ENCODE peak calls at places on chromosome 6, in nine cellular contexts. W is ovary, N is transverse colon, Z is H54, E is heart left ventricle, A is HCT116, S is lower leg skin, V is esophagus muscularis mucosa, M is K562. F is an unnamed sample.

GRCh38 chr6:134389658-134390057 is 71.7 kb upstream of the SGK1 start:
- DNase-seq in W (no peak), N (no peak), Z (no peak), E (no peak), A (no peak), S (no peak), V (no peak), M (no peak), F (no peak)

GRCh38 chr6:159977242-159978214 is 8.6 kb downstream of the IGF2R start:
- DNase-seq in W (peak; percentile 69), N (no peak), Z (no peak), E (peak; percentile 77), A (no peak), S (no peak), V (no peak), M (no peak), F (peak; percentile 46)

GRCh38 chr6:53793318-53793975 is 1.4 kb upstream of the LRRC1 start:
- DNase-seq in W (peak; percentile 51), N (peak; percentile 70), Z (peak; percentile 42), E (peak; percentile 28), A (peak; percentile 68), S (peak; percentile 54), V (no peak), M (no peak), F (peak; percentile 70)

GRCh38 chr6:43771210-43771857 is 1.3 kb downstream of the VEGFA start:
- DNase-seq in W (peak; percentile 78), N (peak; percentile 78), Z (peak; percentile 83), E (peak; percentile 66), A (no peak), S (peak; percentile 49), V (no peak), M (peak; percentile 87), F (peak; percentile 45)

GRCh38 chr6:97919631-97920030 is 636.6 kb upstream of the MMS22L start:
- DNase-seq in W (no peak), N (no peak), Z (no peak), E (no peak), A (no peak), S (no peak), V (no peak), M (no peak), F (no peak)

GRCh38 chr6:123655520-123656306 is 19.0 kb upstream of the TRDN start:
- DNase-seq in W (no peak), N (no peak), Z (no peak), E (no peak), A (no peak), S (no peak), V (no peak), M (no peak), F (no peak)

GRCh38 chr6:54992789-54993188 is 146.2 kb downstream of the FAM83B start:
- DNase-seq in W (no peak), N (no peak), Z (no peak), E (no peak), A (no peak), S (no peak), V (no peak), M (no peak), F (peak; percentile 36)

GRCh38 chr6:27290065-27290849 is 21.8 kb downstream of the POM121L2 start:
- DNase-seq in W (no peak), N (no peak), Z (no peak), E (no peak), A (no peak), S (no peak), V (no peak), M (peak; percentile 73), F (no peak)

GRCh38 chr6:10441004-10441654 is 26.3 kb upstream of the TFAP2A start:
- DNase-seq in W (no peak), N (no peak), Z (peak; percentile 74), E (no peak), A (peak; percentile 93), S (no peak), V (no peak), M (no peak), F (no peak)

GRCh38 chr6:7561153-7561964 is 19.9 kb downstream of the DSP start:
- DNase-seq in W (no peak), N (peak; percentile 83), Z (no peak), E (no peak), A (no peak), S (no peak), V (no peak), M (peak; percentile 59), F (peak; percentile 78)

GRCh38 chr6:143750945-143751344 is 73.2 kb downstream of the PHACTR2 start:
- DNase-seq in W (no peak), N (no peak), Z (no peak), E (no peak), A (no peak), S (no peak), V (no peak), M (no peak), F (no peak)

GRCh38 chr6:6665505-6665904 is 77.0 kb downstream of the LY86 start:
- DNase-seq in W (no peak), N (no peak), Z (no peak), E (no peak), A (no peak), S (no peak), V (no peak), M (no peak), F (no peak)

GRCh38 chr6:118917550-118918321 is 17.2 kb downstream of the MCM9 start:
- DNase-seq in W (no peak), N (no peak), Z (no peak), E (no peak), A (no peak), S (no peak), V (no peak), M (no peak), F (no peak)

GRCh38 chr6:118908441-118908840 is 14.5 kb downstream of the ASF1A start:
- DNase-seq in W (no peak), N (no peak), Z (no peak), E (no peak), A (no peak), S (no peak), V (no peak), M (no peak), F (no peak)

GRCh38 chr6:118914598-118914997 is 20.4 kb downstream of the MCM9 start:
- DNase-seq in W (no peak), N (no peak), Z (no peak), E (no peak), A (no peak), S (no peak), V (no peak), M (no peak), F (no peak)

GRCh38 chr6:118912646-118913045 is 18.7 kb downstream of the ASF1A start:
- DNase-seq in W (no peak), N (no peak), Z (no peak), E (no peak), A (no peak), S (no peak), V (no peak), M (no peak), F (no peak)

DNA sequence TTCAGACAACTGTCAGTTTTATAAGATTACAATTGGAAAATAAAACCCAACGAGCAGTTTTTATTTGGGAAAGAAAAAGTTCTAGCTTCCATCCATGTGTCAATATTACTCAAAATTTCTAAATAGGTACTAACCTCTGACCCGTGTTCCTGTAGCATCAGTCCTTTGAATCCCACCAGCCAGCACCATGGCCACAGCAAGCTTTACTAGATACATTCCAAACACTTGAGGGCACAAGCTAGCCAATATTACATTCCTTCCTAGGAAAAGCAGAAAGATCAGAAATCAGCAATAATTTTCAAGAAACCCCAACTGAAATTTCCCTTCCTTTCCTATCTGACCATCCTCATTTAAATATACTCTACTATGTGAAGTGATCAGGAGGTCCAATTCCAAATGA is 19.2 kb downstream of the ASF1A start:
- DNase-seq in W (no peak), N (no peak), Z (no peak), E (no peak), A (no peak), S (no peak), V (no peak), M (no peak), F (no peak)
- TF ChIP-seq POLR2A in W (no peak), N (no peak), Z (no peak), E (no peak), A (no peak), S (no peak), V (no peak), M (no peak), F (no peak)

DNA sequence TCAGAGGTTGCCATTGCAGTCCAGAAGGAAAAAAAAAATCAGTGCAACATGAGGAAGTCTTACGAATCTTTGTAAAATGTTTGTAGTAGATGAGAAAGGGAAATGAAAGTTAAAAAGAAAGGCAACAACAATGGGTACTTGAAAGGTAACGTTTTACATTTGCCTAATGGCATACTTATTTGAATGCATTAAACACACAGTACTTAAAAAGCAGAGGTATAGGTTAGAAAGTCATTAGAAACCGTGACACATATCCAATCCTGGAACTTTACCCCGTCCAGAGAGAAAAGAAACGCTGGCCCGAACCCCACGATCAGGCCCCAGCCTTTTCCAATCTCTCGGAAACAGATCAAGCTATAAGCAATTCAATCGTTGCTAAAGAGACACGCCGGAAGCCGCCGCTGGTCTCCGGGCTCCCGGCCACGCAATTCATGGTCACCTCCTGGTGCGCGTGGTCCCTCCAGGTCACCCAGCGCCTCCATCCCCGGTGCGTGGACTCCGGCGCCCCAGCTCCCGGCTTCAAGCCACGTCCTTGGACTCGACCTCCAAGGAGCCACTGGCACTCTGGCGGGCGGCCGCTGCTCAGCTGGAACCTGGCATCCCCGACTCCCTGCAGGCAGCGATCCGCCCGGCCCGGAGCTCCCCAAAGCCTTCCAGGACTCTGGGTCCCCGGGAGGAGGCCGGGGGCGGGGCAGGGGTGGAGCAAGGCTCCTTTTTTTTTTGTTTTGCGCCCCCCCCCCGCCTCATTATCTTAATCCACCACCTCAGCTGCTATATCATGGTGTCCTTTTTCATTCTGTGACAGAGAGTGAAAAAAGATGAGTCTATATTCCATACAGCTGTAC is at the start of gene SLC18B1:
- DNase-seq in W (peak; percentile 71), N (peak; percentile 68), Z (no peak), E (peak; percentile 58), A (no peak), S (peak; percentile 41), V (peak; percentile 92), M (peak; percentile 80), F (peak; percentile 79)
- TF ChIP-seq POLR2A in W (no peak), N (peak; percentile 26), Z (no peak), E (no peak), A (no peak), S (no peak), V (no peak), M (peak; percentile 86), F (peak; percentile 62)

DNA sequence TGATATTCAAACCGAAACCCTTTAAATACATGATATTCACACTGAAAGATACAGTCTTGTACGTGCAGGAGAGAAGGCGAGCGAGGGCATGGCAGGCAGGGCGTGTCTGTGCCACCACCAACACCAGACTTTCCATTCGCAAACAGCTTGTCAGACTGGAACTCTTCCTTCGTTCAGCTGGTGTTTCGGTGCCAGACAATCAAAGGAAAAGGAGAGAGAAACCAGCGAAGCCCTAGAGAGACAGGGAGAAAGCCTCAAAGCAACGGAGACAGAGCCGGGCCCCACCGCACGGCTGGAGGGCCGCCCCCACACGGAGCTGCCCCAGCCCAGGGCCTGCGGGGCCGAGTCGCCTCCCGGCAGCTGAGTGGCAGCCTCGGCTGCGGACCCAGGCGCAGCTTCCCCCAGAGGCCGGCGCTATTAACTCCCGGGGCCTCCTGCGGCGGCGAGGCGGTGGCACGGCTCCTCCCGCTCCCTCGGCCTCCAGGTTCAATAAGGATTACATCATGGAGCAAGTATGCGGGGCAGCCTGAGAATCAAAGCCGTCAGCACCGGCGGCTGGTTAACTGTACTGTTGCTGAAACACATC is 32.1 kb upstream of the NR2E1 start:
- DNase-seq in W (peak; percentile 71), N (peak; percentile 64), Z (peak; percentile 75), E (peak; percentile 40), A (peak; percentile 66), S (no peak), V (no peak), M (peak; percentile 45), F (peak; percentile 68)
- TF ChIP-seq POLR2A in W (no peak), N (no peak), Z (peak; percentile 48), E (no peak), A (peak; percentile 25), S (no peak), V (no peak), M (no peak), F (peak; percentile 35)

GRCh38 chr6:36595168-36595818 is 1.1 kb downstream of the SRSF3 start:
- DNase-seq in W (no peak), N (no peak), Z (no peak), E (peak; percentile 57), A (no peak), S (peak; percentile 59), V (no peak), M (no peak), F (peak; percentile 52)
- TF ChIP-seq POLR2A in W (no peak), N (peak; percentile 7), Z (no peak), E (no peak), A (no peak), S (no peak), V (no peak), M (peak; percentile 41), F (peak; percentile 31)